ENCODE peak calls at places on chromosomes 12 and 14, in ten cellular contexts. B, K, A, U, S, T, J, Q, P and Z are unnamed samples.

GRCh38 chr12:127381043-127381668 is 885.8 kb upstream of the TMEM132C start:
- DNase-seq in B (no peak), K (peak; percentile 49), A (peak; percentile 34), U (peak; percentile 9), S (peak; percentile 50), T (peak; percentile 21), J (peak; percentile 67), Q (peak; percentile 41), P (no peak), Z (no peak)

GRCh38 chr14:76904740-76905569 is 78.7 kb downstream of the LRRC74A start:
- DNase-seq in B (no peak), K (peak; percentile 89), A (peak; percentile 95), U (peak; percentile 92), S (peak; percentile 97), T (no peak), J (peak; percentile 87), Q (peak; percentile 62), P (peak; percentile 64), Z (peak; percentile 72)

GRCh38 chr14:89401783-89402182 is 15.2 kb downstream of the FOXN3 start:
- DNase-seq in B (no peak), K (no peak), A (no peak), U (no peak), S (no peak), T (no peak), J (no peak), Q (no peak), P (no peak), Z (no peak)

GRCh38 chr12:82099216-82099615 is 259.0 kb downstream of the CCDC59 start:
- DNase-seq in B (no peak), K (no peak), A (peak; percentile 56), U (no peak), S (no peak), T (no peak), J (no peak), Q (no peak), P (no peak), Z (no peak)

GRCh38 chr14:90639641-90640040 is 176.6 kb downstream of the TTC7B start:
- DNase-seq in B (no peak), K (no peak), A (no peak), U (no peak), S (no peak), T (no peak), J (no peak), Q (no peak), P (no peak), Z (no peak)

GRCh38 chr12:28568083-28568482 is 377.8 kb downstream of the CCDC91 start:
- DNase-seq in B (no peak), K (no peak), A (peak; percentile 94), U (peak; percentile 79), S (peak; percentile 83), T (no peak), J (no peak), Q (no peak), P (no peak), Z (no peak)

GRCh38 chr12:67772276-67773169 is 124.0 kb downstream of the DYRK2 start:
- DNase-seq in B (no peak), K (no peak), A (peak; percentile 81), U (peak; percentile 58), S (peak; percentile 80), T (peak; percentile 58), J (no peak), Q (no peak), P (no peak), Z (no peak)

GRCh38 chr12:89732511-89732910 is 23.9 kb upstream of the ATP2B1 start:
- DNase-seq in B (no peak), K (no peak), A (no peak), U (no peak), S (no peak), T (no peak), J (no peak), Q (no peak), P (no peak), Z (no peak)

GRCh38 chr12:6278439-6279255 is 31.8 kb upstream of the PLEKHG6 start:
- DNase-seq in B (no peak), K (peak; percentile 81), A (peak; percentile 74), U (peak; percentile 89), S (peak; percentile 76), T (peak; percentile 39), J (peak; percentile 96), Q (peak; percentile 97), P (peak; percentile 49), Z (no peak)

GRCh38 chr12:6279631-6280030 is 30.9 kb upstream of the PLEKHG6 start:
- DNase-seq in B (no peak), K (no peak), A (no peak), U (no peak), S (no peak), T (no peak), J (peak; percentile 62), Q (no peak), P (no peak), Z (no peak)

GRCh38 chr12:6276936-6277615 is 33.4 kb upstream of the PLEKHG6 start:
- DNase-seq in B (no peak), K (no peak), A (no peak), U (no peak), S (no peak), T (no peak), J (no peak), Q (no peak), P (no peak), Z (no peak)

GRCh38 chr12:6279256-6279628 is 31.2 kb upstream of the PLEKHG6 start:
- DNase-seq in B (no peak), K (no peak), A (no peak), U (no peak), S (no peak), T (no peak), J (peak; percentile 60), Q (no peak), P (no peak), Z (no peak)

DNA sequence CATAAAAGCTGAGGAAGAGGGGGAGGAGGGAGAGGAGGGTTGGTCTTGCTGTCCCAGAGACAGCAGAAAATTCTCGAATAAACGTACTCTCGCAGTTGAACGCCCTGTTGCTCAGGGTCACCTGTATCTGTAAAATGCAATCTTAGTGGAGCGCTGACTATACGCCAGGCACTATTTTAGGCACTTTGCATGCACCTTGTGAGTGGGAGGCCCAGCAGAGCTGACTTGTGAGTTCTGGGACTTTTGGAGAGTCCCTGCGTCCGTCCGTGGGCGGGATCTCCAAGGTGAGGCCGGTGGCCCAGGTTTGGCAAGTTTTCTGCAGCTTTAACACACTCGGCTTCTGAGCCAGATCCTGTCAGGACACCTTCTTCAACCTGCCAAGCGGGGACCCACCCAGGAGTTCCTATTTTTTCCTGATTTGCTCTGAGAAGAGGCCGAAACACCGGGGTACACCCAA is 32.5 kb upstream of the PLEKHG6 start:
- DNase-seq in B (no peak), K (peak; percentile 63), A (no peak), U (no peak), S (no peak), T (no peak), J (peak; percentile 87), Q (no peak), P (no peak), Z (no peak)
- H3K4me3 ChIP-seq in B (peak overlapping the region; percentile 72), K (peak overlapping the region; percentile 46), A (no peak overlapping the region), U (peak overlapping the region; percentile 12), S (peak overlapping the region; percentile 26), T (peak overlapping the region; percentile 28), J (peak overlapping the region; percentile 60), Q (no peak overlapping the region), P (peak overlapping the region; percentile 59), Z (peak overlapping the region; percentile 55)

GRCh38 chr14:60188115-60188514 is 22.9 kb upstream of the DHRS7 start:
- DNase-seq in B (no peak), K (peak; percentile 52), A (no peak), U (peak; percentile 18), S (no peak), T (no peak), J (no peak), Q (no peak), P (no peak), Z (no peak)
- TF ChIP-seq CTCF in B (no peak), K (peak; percentile 35), A (peak; percentile 29), U (no peak), S (peak; percentile 25), T (no peak), J (no peak), Q (no peak), P (no peak), Z (peak; percentile 40)

GRCh38 chr14:100165376-100165775 is 5.9 kb upstream of the DEGS2 start:
- DNase-seq in B (no peak), K (no peak), A (no peak), U (no peak), S (no peak), T (no peak), J (peak; percentile 77), Q (peak; percentile 69), P (no peak), Z (no peak)

GRCh38 chr14:100170880-100171279 is 11.4 kb upstream of the DEGS2 start:
- DNase-seq in B (no peak), K (no peak), A (no peak), U (no peak), S (no peak), T (no peak), J (no peak), Q (no peak), P (no peak), Z (no peak)

GRCh38 chr14:100168515-100168914 is 9.1 kb upstream of the DEGS2 start:
- DNase-seq in B (no peak), K (no peak), A (no peak), U (no peak), S (no peak), T (no peak), J (no peak), Q (no peak), P (no peak), Z (no peak)

GRCh38 chr14:100164808-100165207 is 5.4 kb upstream of the DEGS2 start:
- DNase-seq in B (no peak), K (no peak), A (no peak), U (no peak), S (no peak), T (no peak), J (no peak), Q (no peak), P (no peak), Z (no peak)

GRCh38 chr14:100165825-100166520 is 6.5 kb upstream of the DEGS2 start:
- DNase-seq in B (no peak), K (no peak), A (no peak), U (no peak), S (no peak), T (no peak), J (no peak), Q (no peak), P (no peak), Z (no peak)
- H3K4me3 ChIP-seq in B (peak overlapping the region; percentile 68), K (no peak overlapping the region), A (no peak overlapping the region), U (no peak overlapping the region), S (no peak overlapping the region), T (no peak overlapping the region), J (peak overlapping the region; percentile 24), Q (no peak overlapping the region), P (peak overlapping the region; percentile 18), Z (peak overlapping the region; percentile 47)

DNA sequence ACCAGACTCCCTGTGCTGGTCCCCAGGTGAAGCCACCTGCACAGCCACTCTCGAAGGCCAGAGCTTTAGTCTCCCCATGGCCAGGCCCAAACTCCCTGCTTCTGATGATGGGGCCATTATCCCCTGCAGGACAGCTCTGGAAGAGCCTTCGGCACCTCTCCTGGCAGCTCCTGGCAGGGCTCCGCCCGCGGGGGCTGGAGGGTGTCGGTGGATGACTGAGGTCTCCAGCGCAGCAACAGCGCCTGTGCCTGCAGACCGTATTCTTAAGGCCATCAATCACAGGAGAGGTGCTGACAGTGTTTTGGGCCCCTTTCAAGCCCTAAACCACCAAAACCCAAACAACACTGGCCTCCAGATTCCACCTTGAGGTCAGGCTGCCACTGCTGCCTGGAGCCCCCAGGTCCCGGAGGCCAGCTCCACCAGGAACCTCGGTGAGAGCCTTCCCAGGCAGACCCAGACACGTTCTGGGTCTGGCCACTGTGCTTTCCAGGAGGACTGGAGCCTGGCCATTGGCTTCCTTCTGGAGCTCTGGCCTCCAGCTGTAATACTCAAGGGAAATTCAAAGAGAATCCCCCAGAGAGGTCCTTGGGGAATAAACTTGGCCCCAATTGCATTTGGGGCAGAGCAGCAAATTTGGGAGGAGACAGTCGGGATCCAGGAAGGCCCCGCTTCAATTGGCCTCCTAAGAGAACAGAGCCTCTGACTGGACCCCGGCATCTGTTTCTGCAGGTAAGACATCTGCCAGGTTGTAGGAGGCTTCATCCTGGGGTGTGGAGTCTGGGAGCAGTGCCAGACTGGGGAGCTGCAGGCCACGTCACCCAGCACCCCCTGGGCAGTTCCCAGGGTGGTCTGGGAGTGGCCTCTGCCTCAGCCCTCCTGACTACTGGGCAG is 210.6 kb upstream of the RTL1 start:
- DNase-seq in B (no peak), K (no peak), A (no peak), U (no peak), S (no peak), T (no peak), J (no peak), Q (no peak), P (no peak), Z (no peak)
- TF ChIP-seq CTCF in B (no peak), K (no peak), A (no peak), U (no peak), S (no peak), T (no peak), J (no peak), Q (no peak), P (no peak), Z (no peak)